ENCODE peak calls at places on chromosomes 4 and X, in nine cellular contexts. X is neural crest cell; G is CD4-positive, alpha-beta T cell; T is endothelial cell; O is choroid plexus epithelial cell; C is heart right ventricle; A is IMR-90; K is neural progenitor cell; D is fibroblast of pulmonary artery. L is an unnamed sample.

GRCh38 chr4:4914059-4914820 is 54.8 kb downstream of the MSX1 start:
- DNase-seq in X (no peak), G (no peak), T (no peak), O (peak), C (no peak), A (peak), K (no peak), D (peak), L (peak)

GRCh38 chr4:105859233-105859632 is 36.0 kb upstream of the NPNT start:
- DNase-seq in X (no peak), G (no peak), T (no peak), O (peak), C (no peak), A (peak), K (no peak), D (peak), L (peak)

GRCh38 chrX:134623293-134624045 is 34.8 kb downstream of the PLAC1 start:
- DNase-seq in X (no peak), G (no peak), T (no peak), O (peak), C (no peak), A (peak), K (no peak), D (peak), L (no peak)

GRCh38 chr4:156931267-156931666 is 40.3 kb downstream of the PDGFC start:
- DNase-seq in X (no peak), G (no peak), T (no peak), O (peak), C (no peak), A (peak), K (no peak), D (peak), L (peak)

GRCh38 chr4:168636506-168637176 is 139.8 kb downstream of the PALLD start:
- DNase-seq in X (no peak), G (no peak), T (no peak), O (peak), C (no peak), A (peak), K (no peak), D (peak), L (peak)

GRCh38 chrX:135536883-135537282 is 16.4 kb downstream of the INTS6L start:
- DNase-seq in X (no peak), G (no peak), T (no peak), O (no peak), C (no peak), A (no peak), K (no peak), D (no peak), L (no peak)

GRCh38 chr4:82648356-82648755 is 86.6 kb upstream of the TMEM150C start:
- DNase-seq in X (no peak), G (no peak), T (no peak), O (peak), C (no peak), A (peak), K (no peak), D (no peak), L (peak)

GRCh38 chrX:69317721-69318120 is 152.5 kb upstream of the PJA1 start:
- DNase-seq in X (no peak), G (no peak), T (no peak), O (no peak), C (no peak), A (no peak), K (no peak), D (no peak), L (no peak)

GRCh38 chrX:314781-315595 is 3.6 kb downstream of the GTPBP6 start:
- DNase-seq in X (no peak), G (no peak), T (no peak), O (no peak), C (no peak), A (no peak), K (no peak), D (peak), L (no peak)

GRCh38 chr4:11626046-11626445 is 197.4 kb upstream of the HS3ST1 start:
- DNase-seq in X (no peak), G (no peak), T (no peak), O (no peak), C (no peak), A (no peak), K (no peak), D (no peak), L (no peak)

DNA sequence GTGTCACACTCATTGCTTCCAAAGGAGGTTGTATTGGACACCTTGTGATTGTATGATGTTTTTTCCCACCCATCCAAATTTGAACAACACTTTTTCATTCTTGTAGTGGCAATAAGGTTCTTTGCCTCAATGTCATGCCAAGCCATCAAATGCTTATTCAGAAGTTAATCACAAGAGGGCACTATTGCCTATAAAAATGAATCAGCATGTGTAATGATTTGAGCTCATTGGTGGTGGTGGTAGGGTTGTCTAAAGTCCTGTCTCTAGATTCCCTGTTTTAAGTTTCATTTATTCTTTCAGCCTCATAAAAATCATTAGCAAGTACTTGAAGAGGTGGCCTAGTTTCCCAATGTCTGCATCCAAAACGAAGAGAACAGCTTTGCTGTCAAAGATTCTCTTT is 37.0 kb downstream of the IRS4 start:
- DNase-seq in X (no peak), G (no peak), T (no peak), O (peak), C (no peak), A (peak), K (peak), D (peak), L (peak)
- TF ChIP-seq CTCF in X (peak), G (no peak), T (no peak), O (peak), C (no peak), A (peak), K (peak), D (peak), L (peak)

GRCh38 chrX:55715847-55716246 is 1.7 kb upstream of the RRAGB start:
- DNase-seq in X (no peak), G (no peak), T (no peak), O (no peak), C (no peak), A (no peak), K (no peak), D (no peak), L (no peak)
- TF ChIP-seq CTCF in X (no peak), G (no peak), T (no peak), O (no peak), C (no peak), A (no peak), K (no peak), D (no peak), L (no peak)

DNA sequence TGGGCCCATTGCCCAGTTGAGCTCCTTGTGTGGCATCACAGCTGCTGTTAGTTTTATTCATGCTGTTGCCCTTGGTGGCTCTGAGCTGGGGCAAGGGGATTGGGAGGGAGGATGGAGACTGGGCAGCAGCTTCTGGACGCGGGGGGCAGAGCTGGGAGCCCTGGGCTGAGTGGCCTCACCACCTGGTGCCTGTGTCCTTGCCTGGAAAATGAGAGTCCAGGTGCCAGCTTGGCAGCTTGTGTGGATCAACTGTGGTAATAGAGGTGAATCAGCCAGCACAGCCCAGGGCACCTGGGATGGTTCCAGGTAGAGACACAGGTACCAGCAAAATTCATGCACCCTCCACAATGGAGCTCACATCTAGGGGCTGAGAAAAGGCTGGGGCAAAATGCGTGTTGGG is 3.6 kb upstream of the TBC1D14 start:
- DNase-seq in X (no peak), G (peak), T (no peak), O (no peak), C (no peak), A (no peak), K (no peak), D (no peak), L (no peak)
- TF ChIP-seq CTCF in X (no peak), G (no peak), T (no peak), O (no peak), C (no peak), A (no peak), K (no peak), D (no peak), L (no peak)

GRCh38 chr4:18110099-18110498 is 88.5 kb upstream of the LCORL start:
- DNase-seq in X (no peak), G (no peak), T (no peak), O (no peak), C (no peak), A (no peak), K (no peak), D (no peak), L (no peak)

GRCh38 chr4:18111100-18111499 is 89.5 kb upstream of the LCORL start:
- DNase-seq in X (no peak), G (no peak), T (no peak), O (no peak), C (no peak), A (no peak), K (no peak), D (no peak), L (no peak)

GRCh38 chr4:18109677-18110076 is 88.1 kb upstream of the LCORL start:
- DNase-seq in X (no peak), G (no peak), T (no peak), O (no peak), C (no peak), A (no peak), K (no peak), D (no peak), L (no peak)

DNA sequence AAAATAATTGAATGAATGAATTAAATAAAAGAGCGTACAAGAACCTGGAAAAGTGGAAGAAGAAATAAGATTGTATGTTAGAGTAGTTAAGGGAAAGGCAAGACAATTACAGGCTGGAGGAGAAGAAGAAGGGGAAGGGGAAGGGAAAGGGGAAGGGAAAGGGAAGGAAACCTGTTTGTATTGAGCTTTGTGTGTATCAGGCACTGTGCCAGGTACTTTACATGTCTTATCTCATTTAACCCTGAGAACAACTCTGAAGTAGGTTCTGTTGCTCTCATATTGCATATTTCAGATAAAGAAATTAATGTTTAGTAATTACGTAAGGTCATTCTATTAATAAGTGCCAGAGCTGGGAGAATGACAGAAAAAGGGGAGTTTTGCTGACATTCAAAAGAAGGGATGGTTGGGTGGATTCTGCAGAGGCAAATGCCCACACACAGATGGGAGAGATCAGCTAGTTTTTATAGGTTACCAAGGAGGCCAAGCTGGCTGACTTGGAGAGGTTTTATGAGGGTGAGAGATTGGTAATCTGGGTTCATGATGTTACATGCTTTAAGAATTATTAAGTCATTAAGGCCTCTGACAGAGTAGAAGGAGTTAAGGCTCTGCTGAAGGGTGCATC is 92.3 kb upstream of the LCORL start:
- DNase-seq in X (no peak), G (no peak), T (no peak), O (no peak), C (no peak), A (no peak), K (no peak), D (no peak), L (no peak)
- TF ChIP-seq CTCF in X (no peak), G (no peak), T (no peak), O (no peak), C (no peak), A (no peak), K (no peak), D (no peak), L (no peak)